ENCODE peak calls at places on chromosomes 16 and 17, in eight cellular contexts. Y is NCI-H446 treated with DMSO at 0.1 percent for 48 hours; A is head of caudate nucleus; D is COLO829; B is stimulated activated CD8-positive, alpha-beta memory T cell treated with anti-CD3 and anti-CD28 coated beads, Interleukin-15, amount 100 ng/mL, for 24 hours; L is stimulated activated CD4-positive, alpha-beta T cell treated with anti-CD3 and anti-CD28 coated beads, Interleukin-4, amount 100 ng/mL, for 1 hour; C is progenitor cell of endocrine pancreas; Z is KG1. E is an unnamed sample.

GRCh38 chr16:71930013-71930563 is 34.8 kb downstream of the IST1 start:
- DNase-seq in Y (no peak), A (no peak), D (no peak), B (no peak), L (no peak), C (no peak), Z (no peak), E (no peak)

GRCh38 chr17:65332375-65332774 is 195.2 kb downstream of the RGS9 start:
- DNase-seq in Y (no peak), A (no peak), D (peak), B (no peak), L (no peak), C (no peak), Z (no peak), E (peak)

GRCh38 chr16:1435921-1436697 is 5.2 kb downstream of the PERCC1 start:
- DNase-seq in Y (no peak), A (no peak), D (no peak), B (no peak), L (no peak), C (no peak), Z (no peak), E (peak)

GRCh38 chr16:70570967-70571570 is 47.5 kb downstream of the SF3B3 start:
- DNase-seq in Y (no peak), A (peak), D (no peak), B (no peak), L (no peak), C (no peak), Z (no peak), E (no peak)

GRCh38 chr16:24146523-24146922 is 109.6 kb upstream of the CACNG3 start:
- DNase-seq in Y (no peak), A (no peak), D (no peak), B (no peak), L (no peak), C (no peak), Z (no peak), E (no peak)

GRCh38 chr17:77645441-77646430 is 312.8 kb upstream of the TNRC6C start:
- DNase-seq in Y (no peak), A (no peak), D (no peak), B (no peak), L (peak), C (no peak), Z (no peak), E (no peak)

GRCh38 chr17:489758-490329 is 137.2 kb upstream of the RPH3AL start:
- DNase-seq in Y (no peak), A (no peak), D (no peak), B (no peak), L (peak), C (peak), Z (no peak), E (no peak)

GRCh38 chr17:50079334-50080095 is 15.6 kb upstream of the PDK2 start:
- DNase-seq in Y (no peak), A (no peak), D (no peak), B (no peak), L (no peak), C (no peak), Z (no peak), E (peak)

GRCh38 chr16:4699030-4699556 is 5.7 kb downstream of the NUDT16L1 start:
- DNase-seq in Y (no peak), A (no peak), D (no peak), B (no peak), L (no peak), C (no peak), Z (no peak), E (no peak)

GRCh38 chr16:492211-492875 is 35.2 kb upstream of the CAPN15 start:
- DNase-seq in Y (no peak), A (peak), D (no peak), B (no peak), L (no peak), C (no peak), Z (no peak), E (no peak)

GRCh38 chr17:77235370-77236080 is 94.8 kb downstream of the SEC14L1 start:
- DNase-seq in Y (no peak), A (no peak), D (no peak), B (no peak), L (no peak), C (no peak), Z (peak), E (no peak)

GRCh38 chr17:73231363-73231762 is 30.3 kb downstream of the CPSF4L start:
- DNase-seq in Y (no peak), A (no peak), D (peak), B (no peak), L (no peak), C (no peak), Z (no peak), E (peak)

GRCh38 chr16:87664792-87665191 is 62.5 kb downstream of the JPH3 start:
- DNase-seq in Y (no peak), A (no peak), D (no peak), B (no peak), L (no peak), C (no peak), Z (no peak), E (no peak)

GRCh38 chr16:9957002-9957401 is 225.2 kb downstream of the GRIN2A start:
- DNase-seq in Y (no peak), A (no peak), D (no peak), B (no peak), L (no peak), C (no peak), Z (no peak), E (no peak)

GRCh38 chr16:80720759-80721470 is 83.5 kb downstream of the CDYL2 start:
- DNase-seq in Y (no peak), A (no peak), D (no peak), B (no peak), L (no peak), C (no peak), Z (no peak), E (no peak)

GRCh38 chr17:19647697-19648474 is 665 bp upstream of the ALDH3A2 start:
- DNase-seq in Y (peak), A (peak), D (no peak), B (peak), L (peak), C (peak), Z (peak), E (peak)

GRCh38 chr16:49921791-49922456 is 66.0 kb upstream of the ZNF423 start:
- DNase-seq in Y (peak), A (peak), D (peak), B (no peak), L (peak), C (peak), Z (peak), E (no peak)

GRCh38 chr17:32458367-32458766 is 14.1 kb downstream of the PSMD11 start:
- DNase-seq in Y (no peak), A (no peak), D (no peak), B (no peak), L (no peak), C (no peak), Z (no peak), E (no peak)

GRCh38 chr16:23435500-23435899 is 17.5 kb downstream of the COG7 start:
- DNase-seq in Y (peak), A (peak), D (peak), B (peak), L (peak), C (peak), Z (peak), E (peak)